ENCODE peak calls at places on chromosomes 1 and 21, in nine cellular contexts. J is GM19239; Q is NCI-H524 treated with DMSO at 0.1 percent for 48 hours; V is stimulated activated naive CD4-positive, alpha-beta T cell; N is fibroblast of lung; K is NCI-H1092 treated with DMSO at 0.1 percent for 48 hours; P is RCC 7860; R is midbrain; I is GM12892. T is an unnamed sample.
A peak's percentile ranks its signal among the peaks of the same experiment; 100 is the strongest.

GRCh38 chr1:11934295-11935039 is at the start of gene PLOD1:
- DNase-seq in J (peak; percentile 92), Q (peak; percentile 32), V (peak; percentile 85), N (peak; percentile 89), K (peak; percentile 81), P (peak; percentile 71), R (peak; percentile 85), I (peak; percentile 96), T (peak; percentile 29)

GRCh38 chr1:189708674-189709073 is 769.0 kb downstream of the BRINP3 start:
- DNase-seq in J (no peak), Q (no peak), V (no peak), N (peak; percentile 4), K (peak; percentile 11), P (no peak), R (no peak), I (no peak), T (no peak)

GRCh38 chr1:205225901-205226765 is 1.6 kb upstream of the TMCC2 start:
- DNase-seq in J (no peak), Q (no peak), V (no peak), N (peak; percentile 79), K (no peak), P (no peak), R (no peak), I (no peak), T (peak; percentile 47)

GRCh38 chr1:180837025-180837424 is 75.7 kb upstream of the KIAA1614 start:
- DNase-seq in J (no peak), Q (no peak), V (no peak), N (peak; percentile 64), K (no peak), P (no peak), R (peak; percentile 45), I (no peak), T (no peak)

GRCh38 chr1:216034506-216034905 is 388.7 kb downstream of the USH2A start:
- DNase-seq in J (no peak), Q (no peak), V (no peak), N (no peak), K (peak; percentile 17), P (no peak), R (no peak), I (no peak), T (no peak)

GRCh38 chr1:73180661-73181540 is 898.6 kb upstream of the NEGR1 start:
- DNase-seq in J (no peak), Q (no peak), V (no peak), N (no peak), K (no peak), P (no peak), R (no peak), I (no peak), T (no peak)

GRCh38 chr21:42513985-42514882 is 582 bp downstream of the SLC37A1 start:
- DNase-seq in J (no peak), Q (no peak), V (peak; percentile 49), N (peak; percentile 24), K (peak; percentile 67), P (peak; percentile 10), R (no peak), I (peak; percentile 70), T (no peak)

GRCh38 chr1:164617607-164618564 is 58.9 kb downstream of the PBX1 start:
- DNase-seq in J (no peak), Q (peak; percentile 64), V (no peak), N (no peak), K (peak; percentile 63), P (peak; percentile 15), R (no peak), I (no peak), T (no peak)

GRCh38 chr1:215082532-215083407 is at the start of gene KCNK2:
- DNase-seq in J (no peak), Q (no peak), V (no peak), N (peak; percentile 34), K (peak; percentile 16), P (no peak), R (no peak), I (no peak), T (no peak)

GRCh38 chr1:114353233-114353632 is 157.8 kb downstream of the TRIM33 start:
- DNase-seq in J (no peak), Q (peak; percentile 76), V (no peak), N (peak; percentile 92), K (peak; percentile 76), P (no peak), R (no peak), I (no peak), T (peak; percentile 36)

GRCh38 chr1:229048221-229048620 is 222.7 kb upstream of the RAB4A start:
- DNase-seq in J (no peak), Q (no peak), V (no peak), N (no peak), K (no peak), P (no peak), R (no peak), I (no peak), T (no peak)

GRCh38 chr1:109776911-109777310 is 13.2 kb upstream of the EPS8L3 start:
- DNase-seq in J (peak; percentile 77), Q (no peak), V (peak; percentile 73), N (peak; percentile 62), K (peak; percentile 74), P (peak; percentile 78), R (peak; percentile 80), I (peak; percentile 69), T (no peak)

GRCh38 chr1:110829955-110830553 is 42.9 kb upstream of the CD53 start:
- DNase-seq in J (peak; percentile 21), Q (no peak), V (peak; percentile 1), N (peak; percentile 0), K (peak; percentile 25), P (peak; percentile 27), R (no peak), I (no peak), T (no peak)

GRCh38 chr1:8137406-8138244 is 111.5 kb upstream of the ERRFI1 start:
- DNase-seq in J (no peak), Q (no peak), V (no peak), N (peak; percentile 99), K (no peak), P (peak; percentile 90), R (no peak), I (no peak), T (peak; percentile 82)

GRCh38 chr1:180778782-180779398 is 133.8 kb upstream of the KIAA1614 start:
- DNase-seq in J (no peak), Q (no peak), V (no peak), N (no peak), K (peak; percentile 10), P (no peak), R (no peak), I (no peak), T (no peak)

GRCh38 chr1:110602466-110602865 is 3.7 kb downstream of the KCNA2 start:
- DNase-seq in J (no peak), Q (no peak), V (no peak), N (no peak), K (no peak), P (no peak), R (no peak), I (no peak), T (no peak)

GRCh38 chr1:85318217-85318616 is 41.8 kb upstream of the BCL10 start:
- DNase-seq in J (no peak), Q (no peak), V (no peak), N (no peak), K (no peak), P (no peak), R (no peak), I (no peak), T (no peak)

GRCh38 chr1:208209286-208209685 is 34.9 kb downstream of the PLXNA2 start:
- DNase-seq in J (no peak), Q (peak; percentile 88), V (no peak), N (no peak), K (no peak), P (no peak), R (no peak), I (no peak), T (no peak)

GRCh38 chr1:207458409-207458808 is 4.3 kb downstream of the CR2 start:
- DNase-seq in J (no peak), Q (no peak), V (no peak), N (no peak), K (no peak), P (no peak), R (no peak), I (no peak), T (no peak)

GRCh38 chr1:182595641-182596240 is 6.7 kb upstream of the RNASEL start:
- DNase-seq in J (no peak), Q (peak; percentile 21), V (peak; percentile 40), N (peak; percentile 61), K (peak; percentile 76), P (peak; percentile 9), R (peak; percentile 77), I (no peak), T (no peak)

GRCh38 chr1:235138821-235139220 is 10.2 kb upstream of the TOMM20 start:
- DNase-seq in J (no peak), Q (no peak), V (no peak), N (no peak), K (no peak), P (no peak), R (no peak), I (no peak), T (no peak)

GRCh38 chr1:21855257-21856096 is 43.4 kb downstream of the LDLRAD2 start:
- DNase-seq in J (no peak), Q (no peak), V (no peak), N (no peak), K (no peak), P (peak; percentile 7), R (no peak), I (no peak), T (no peak)

GRCh38 chr1:48572632-48573258 is 100.7 kb upstream of the SPATA6 start:
- DNase-seq in J (peak; percentile 35), Q (peak; percentile 39), V (no peak), N (peak; percentile 58), K (peak; percentile 78), P (peak; percentile 11), R (peak; percentile 83), I (peak; percentile 12), T (no peak)

GRCh38 chr21:25961042-25961441 is 209.5 kb downstream of the APP start:
- DNase-seq in J (no peak), Q (no peak), V (no peak), N (no peak), K (no peak), P (no peak), R (no peak), I (no peak), T (no peak)

GRCh38 chr1:246677842-246678241 is 46.4 kb upstream of the SCCPDH start:
- DNase-seq in J (no peak), Q (no peak), V (no peak), N (no peak), K (no peak), P (no peak), R (no peak), I (no peak), T (no peak)

GRCh38 chr1:230157409-230158390 is 90.7 kb downstream of the GALNT2 start:
- DNase-seq in J (no peak), Q (no peak), V (no peak), N (no peak), K (peak; percentile 60), P (no peak), R (no peak), I (no peak), T (no peak)

GRCh38 chr1:4351453-4351852 is 303.0 kb upstream of the AJAP1 start:
- DNase-seq in J (no peak), Q (no peak), V (no peak), N (no peak), K (no peak), P (no peak), R (no peak), I (no peak), T (no peak)

T was measured in AG04449.